ENCODE peak calls at places on chromosomes 11 and 22, in seven cellular contexts. M is fibroblast of mammary gland, C is Calu3, W is GM12865, R is retinal pigment epithelial cell, F is astrocyte of the spinal cord, Y is tibial nerve. X is an unnamed sample.

GRCh38 chr11:18669629-18670162 is 28.9 kb upstream of the TMEM86A start:
- DNase-seq in M (no peak), C (no peak), W (no peak), R (no peak), F (no peak), Y (no peak), X (no peak)

GRCh38 chr22:32413715-32414114 is 1.7 kb upstream of the RTCB start:
- DNase-seq in M (peak; percentile 44), C (no peak), W (peak; percentile 43), R (no peak), F (peak; percentile 33), Y (no peak), X (no peak)

GRCh38 chr11:23991140-23991539 is 505.7 kb upstream of the LUZP2 start:
- DNase-seq in M (peak; percentile 36), C (no peak), W (no peak), R (peak; percentile 70), F (peak; percentile 65), Y (no peak), X (no peak)

GRCh38 chr11:1549355-1550330 is 22.4 kb downstream of the DUSP8 start:
- DNase-seq in M (no peak), C (no peak), W (no peak), R (no peak), F (no peak), Y (no peak), X (no peak)

GRCh38 chr11:120842195-120842594 is 181.7 kb upstream of the TBCEL start:
- DNase-seq in M (peak; percentile 3), C (no peak), W (no peak), R (no peak), F (no peak), Y (no peak), X (no peak)

GRCh38 chr11:87971354-87971753 is 203.9 kb downstream of the RAB38 start:
- DNase-seq in M (no peak), C (no peak), W (no peak), R (no peak), F (no peak), Y (no peak), X (no peak)

GRCh38 chr22:50285568-50286229 is 15.5 kb upstream of the MAPK11 start:
- DNase-seq in M (no peak), C (no peak), W (no peak), R (no peak), F (no peak), Y (no peak), X (no peak)

GRCh38 chr11:35815556-35816315 is 128.1 kb upstream of the LDLRAD3 start:
- DNase-seq in M (peak; percentile 85), C (no peak), W (no peak), R (no peak), F (peak; percentile 47), Y (peak; percentile 59), X (no peak)

GRCh38 chr11:95245038-95245437 is 14.0 kb upstream of the SESN3 start:
- DNase-seq in M (peak; percentile 72), C (no peak), W (peak; percentile 11), R (peak; percentile 68), F (peak; percentile 26), Y (no peak), X (peak; percentile 73)

GRCh38 chr11:125162743-125163142 is 1.8 kb upstream of the PKNOX2 start:
- DNase-seq in M (no peak), C (no peak), W (no peak), R (no peak), F (no peak), Y (no peak), X (no peak)

GRCh38 chr11:662689-663274 is 25.7 kb downstream of the DRD4 start:
- DNase-seq in M (peak; percentile 72), C (peak; percentile 72), W (peak; percentile 63), R (no peak), F (peak; percentile 58), Y (peak; percentile 70), X (no peak)

GRCh38 chr11:82987997-82988396 is 83.7 kb downstream of the RAB30 start:
- DNase-seq in M (no peak), C (no peak), W (no peak), R (no peak), F (no peak), Y (no peak), X (no peak)

GRCh38 chr11:62666259-62666926 is 1.3 kb downstream of the CSKMT start:
- DNase-seq in M (no peak), C (no peak), W (peak; percentile 43), R (no peak), F (no peak), Y (no peak), X (no peak)

GRCh38 chr22:37394341-37394740 is 32.9 kb downstream of the ELFN2 start:
- DNase-seq in M (no peak), C (no peak), W (no peak), R (no peak), F (no peak), Y (no peak), X (no peak)

GRCh38 chr11:108253176-108253575 is 30.3 kb downstream of the ATM start:
- DNase-seq in M (peak; percentile 36), C (no peak), W (no peak), R (no peak), F (no peak), Y (no peak), X (no peak)

GRCh38 chr11:61037694-61038093 is 64.6 kb upstream of the CD5 start:
- DNase-seq in M (peak; percentile 1), C (no peak), W (no peak), R (peak; percentile 14), F (peak; percentile 28), Y (no peak), X (no peak)

GRCh38 chr11:21774212-21774611 is 418.7 kb upstream of the ANO5 start:
- DNase-seq in M (no peak), C (no peak), W (no peak), R (no peak), F (no peak), Y (no peak), X (no peak)

GRCh38 chr11:490930-491260 is 16.1 kb downstream of the RNH1 start:
- DNase-seq in M (no peak), C (no peak), W (no peak), R (no peak), F (no peak), Y (no peak), X (no peak)

GRCh38 chr11:115420524-115420923 is 83.7 kb downstream of the CADM1 start:
- DNase-seq in M (no peak), C (no peak), W (no peak), R (no peak), F (no peak), Y (no peak), X (no peak)

GRCh38 chr11:12245549-12245986 is 131.8 kb upstream of the PARVA start:
- DNase-seq in M (peak; percentile 38), C (no peak), W (no peak), R (no peak), F (no peak), Y (no peak), X (no peak)

GRCh38 chr11:79174045-79175008 is 266.5 kb downstream of the TENM4 start:
- DNase-seq in M (peak; percentile 80), C (no peak), W (no peak), R (no peak), F (peak; percentile 26), Y (no peak), X (no peak)

DNA sequence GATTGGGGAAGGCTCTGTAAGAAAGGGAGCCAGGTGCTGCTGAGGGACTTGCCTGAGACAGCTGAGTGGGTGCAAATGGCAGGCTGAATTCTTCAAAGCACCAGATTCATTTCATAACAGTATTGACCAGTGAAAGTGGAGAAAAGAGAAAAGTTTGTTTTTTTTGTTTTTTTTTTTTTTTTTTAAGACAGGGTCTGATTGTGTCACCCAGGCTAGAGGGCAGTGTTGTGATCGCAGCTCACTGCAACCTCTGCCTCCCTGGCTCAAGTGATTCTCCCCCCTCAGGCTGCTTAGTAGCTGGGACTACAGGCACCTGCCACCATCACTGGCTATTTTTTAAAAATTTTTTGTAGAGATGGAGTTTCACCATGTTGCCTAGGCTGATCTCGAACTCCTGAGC is 494.0 kb downstream of the MIAT start:
- DNase-seq in M (no peak), C (no peak), W (no peak), R (no peak), F (no peak), Y (no peak), X (no peak)
- TF ChIP-seq CTCF in M (no peak), C (no peak), W (no peak), R (peak; percentile 24), F (no peak), Y (no peak), X (peak; percentile 33)

DNA sequence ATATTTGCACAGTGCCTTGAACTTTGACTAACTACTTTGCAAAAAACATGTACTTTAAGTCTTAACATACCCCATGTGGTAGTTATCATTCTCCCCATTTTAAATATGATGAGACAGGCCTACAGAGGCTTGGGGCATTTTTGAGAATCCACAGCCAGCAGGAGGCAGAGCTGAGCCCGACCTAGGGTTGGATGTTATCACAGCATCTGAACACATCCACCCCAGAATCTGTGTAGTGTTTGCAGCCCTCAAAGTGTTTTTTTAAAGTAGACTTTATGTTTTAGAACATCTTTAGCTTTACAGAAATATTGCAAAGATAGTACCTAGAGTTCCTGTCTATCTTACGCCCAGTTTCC is 17.6 kb downstream of the OTOG start:
- DNase-seq in M (no peak), C (no peak), W (no peak), R (no peak), F (no peak), Y (no peak), X (no peak)
- TF ChIP-seq CTCF in M (peak; percentile 39), C (peak; percentile 32), W (peak; percentile 32), R (peak; percentile 50), F (peak; percentile 23), Y (no peak), X (peak; percentile 39)

GRCh38 chr11:103671143-103671651 is 365.2 kb upstream of the DDI1 start:
- DNase-seq in M (no peak), C (no peak), W (no peak), R (no peak), F (no peak), Y (no peak), X (no peak)
- TF ChIP-seq CTCF in M (peak; percentile 3), C (no peak), W (peak; percentile 20), R (peak; percentile 11), F (peak; percentile 7), Y (no peak), X (no peak)

DNA sequence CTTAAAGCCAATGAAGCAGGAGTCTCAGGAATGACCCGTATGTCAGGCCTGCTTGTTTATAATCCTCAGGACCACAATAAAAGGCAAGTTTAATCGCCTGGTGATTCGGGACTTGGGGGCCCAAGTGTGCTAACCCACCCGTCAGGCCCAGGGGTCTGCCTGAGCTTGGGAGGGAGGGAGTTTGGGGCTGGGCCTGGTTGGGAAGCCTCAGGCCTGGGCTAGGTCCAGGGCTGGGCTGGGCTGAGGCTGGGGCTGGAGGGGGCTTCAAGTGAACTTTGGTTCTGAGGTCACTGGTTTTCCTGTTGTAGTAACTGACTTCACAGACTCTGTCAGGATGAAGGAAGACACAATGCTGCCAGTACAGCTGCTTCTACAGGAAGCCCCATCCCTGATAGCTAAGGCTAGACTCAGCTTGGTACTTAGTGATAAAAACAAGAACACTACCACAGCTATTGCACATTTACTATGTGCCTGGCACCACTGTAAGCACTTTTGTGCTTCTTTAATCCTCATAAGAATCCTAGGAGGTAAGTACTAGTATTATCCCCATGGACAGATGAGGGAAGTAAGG is 179.4 kb upstream of the ZBED5 start:
- DNase-seq in M (no peak), C (no peak), W (no peak), R (no peak), F (no peak), Y (no peak), X (no peak)
- TF ChIP-seq CTCF in M (no peak), C (no peak), W (no peak), R (no peak), F (no peak), Y (no peak), X (no peak)